ENCODE peak calls at places on chromosomes 5 and 9, in four cellular contexts. O is activated CD4-positive, alpha-beta memory T cell treated with anti-CD3 and anti-CD28 coated beads, Interleukin-2, amount 10 ng/mL, durations not matched to agents 7 days and 5 days; Q is stimulated activated CD8-positive, alpha-beta memory T cell treated with anti-CD3 and anti-CD28 coated beads, Interleukin-15, amount 100 ng/mL, for 1 hour; B is stimulated activated CD4-positive, alpha-beta T cell treated with anti-CD3 and anti-CD28 coated beads, Interleukin-2, amount 100 ng/mL, for 48 hours. S is an unnamed sample.

GRCh38 chr5:149782900-149783586 is 52.9 kb downstream of the PPARGC1B start:
- DNase-seq in Q (no peak), B (no peak), O (no peak), S (no peak)

GRCh38 chr5:122871669-122872068 is 26.3 kb downstream of the SNX24 start:
- DNase-seq in B (no peak), O (no peak), Q (no peak), S (no peak)

GRCh38 chr9:125651907-125652306 is 55.1 kb downstream of the MAPKAP1 start:
- DNase-seq in B (no peak), O (no peak), Q (no peak), S (no peak)

GRCh38 chr5:142317673-142318261 is 7.1 kb downstream of the SPRY4 start:
- DNase-seq in B (no peak), Q (no peak), O (no peak), S (no peak)

GRCh38 chr9:86034863-86035734 is 64.3 kb downstream of the GOLM1 start:
- DNase-seq in O (no peak), Q (no peak), B (no peak), S (peak; percentile 17)

GRCh38 chr5:56415356-56415765 is 182.2 kb upstream of the ANKRD55 start:
- DNase-seq in O (no peak), B (no peak), Q (no peak), S (no peak)

GRCh38 chr5:16536246-16536645 is 70.6 kb upstream of the ZNF622 start:
- DNase-seq in O (no peak), B (no peak), Q (no peak), S (no peak)

GRCh38 chr5:174706997-174707548 is 17.3 kb upstream of the MSX2 start:
- DNase-seq in B (no peak), Q (no peak), O (no peak), S (no peak)

GRCh38 chr5:20537911-20538310 is 549.9 kb upstream of the CDH18 start:
- DNase-seq in O (no peak), B (no peak), Q (no peak), S (no peak)

S was measured in NCI-H1417.